ENCODE peak calls at places on chromosomes 1 and 21, in four cellular contexts. J is right cardiac atrium, P is fibroblast of the conjunctiva, C is NCI-H524 treated with DMSO at 0.1 percent for 48 hours. O is an unnamed sample.

GRCh38 chr1:203590559-203590958 is 36.1 kb upstream of the ATP2B4 start:
- DNase-seq in C (no peak), J (no peak), P (no peak), O (peak; percentile 37)

GRCh38 chr1:24316659-24317058 is 2.5 kb upstream of the GRHL3 start:
- DNase-seq in J (no peak), P (no peak), C (no peak), O (no peak)

GRCh38 chr1:107442545-107442944 is 301.7 kb downstream of the NTNG1 start:
- DNase-seq in C (no peak), J (no peak), P (no peak), O (no peak)

GRCh38 chr21:21268885-21269284 is 270.7 kb downstream of the NCAM2 start:
- DNase-seq in C (no peak), P (no peak), J (no peak), O (no peak)

GRCh38 chr1:14896381-14897079 is 257.0 kb upstream of the TMEM51 start:
- DNase-seq in C (no peak), J (no peak), P (peak; percentile 21), O (no peak)

GRCh38 chr1:61173118-61173517 is 90.8 kb downstream of the NFIA start:
- DNase-seq in P (no peak), J (peak; percentile 71), C (no peak), O (no peak)

GRCh38 chr1:23791434-23792047 is 596 bp downstream of the LYPLA2 start:
- DNase-seq in C (no peak), P (no peak), J (peak; percentile 58), O (no peak)

GRCh38 chr1:1309525-1310385 is 1.4 kb downstream of the PUSL1 start:
- DNase-seq in P (no peak), C (no peak), J (no peak), O (no peak)

GRCh38 chr1:92404661-92405060 is 82.1 kb downstream of the GFI1 start:
- DNase-seq in J (no peak), C (no peak), P (no peak), O (no peak)

GRCh38 chr1:244273845-244274619 is 177.7 kb downstream of the ADSS2 start:
- DNase-seq in J (peak; percentile 68), C (no peak), P (peak; percentile 99), O (peak; percentile 87)

GRCh38 chr1:20199410-20199809 is 13.1 kb upstream of the PLA2G2C start:
- DNase-seq in P (no peak), J (no peak), C (no peak), O (no peak)

GRCh38 chr1:29379438-29380073 is 143.2 kb downstream of the PTPRU start:
- DNase-seq in C (peak; percentile 32), P (no peak), J (no peak), O (no peak)